ENCODE peak calls at places on chromosomes 3 and 15, in seven cellular contexts. D is heart left ventricle, Z is BE2C, Y is spleen, V is thoracic aorta, H is heart right ventricle, W is right lobe of liver. S is an unnamed sample.

GRCh38 chr3:101216710-101217457 is 103.5 kb downstream of the IMPG2 start:
- DNase-seq in D (no peak), Z (no peak), Y (no peak), V (peak; percentile 21), H (peak; percentile 13), W (no peak), S (peak; percentile 44)

GRCh38 chr3:186425788-186426730 is 64.0 kb upstream of the DGKG start:
- DNase-seq in D (no peak), Z (no peak), Y (no peak), V (no peak), H (no peak), W (no peak), S (no peak)

GRCh38 chr3:52144034-52144795 is 10.0 kb downstream of the POC1A start:
- DNase-seq in D (peak; percentile 86), Z (peak; percentile 88), Y (peak; percentile 94), V (peak; percentile 74), H (peak; percentile 79), W (peak; percentile 82), S (peak; percentile 89)

GRCh38 chr3:129064969-129065726 is 4.6 kb downstream of the GP9 start:
- DNase-seq in D (no peak), Z (no peak), Y (peak; percentile 33), V (no peak), H (no peak), W (no peak), S (peak; percentile 46)

GRCh38 chr3:43011638-43012037 is 32.5 kb downstream of the GASK1A start:
- DNase-seq in D (no peak), Z (no peak), Y (no peak), V (no peak), H (no peak), W (no peak), S (no peak)

GRCh38 chr3:148464246-148464645 is 233.5 kb upstream of the AGTR1 start:
- DNase-seq in D (no peak), Z (no peak), Y (no peak), V (no peak), H (no peak), W (no peak), S (no peak)

GRCh38 chr15:40936709-40937666 is 7.8 kb downstream of the DLL4 start:
- DNase-seq in D (no peak), Z (no peak), Y (no peak), V (no peak), H (no peak), W (no peak), S (no peak)

GRCh38 chr3:193335031-193335430 is 43.5 kb downstream of the ATP13A5 start:
- DNase-seq in D (no peak), Z (no peak), Y (no peak), V (no peak), H (no peak), W (no peak), S (no peak)

GRCh38 chr15:48720646-48721045 is 75.1 kb upstream of the FBN1 start:
- DNase-seq in D (no peak), Z (no peak), Y (no peak), V (no peak), H (no peak), W (no peak), S (no peak)

GRCh38 chr3:25453521-25454410 is 25.7 kb downstream of the RARB start:
- DNase-seq in D (no peak), Z (peak; percentile 24), Y (no peak), V (no peak), H (no peak), W (no peak), S (no peak)

GRCh38 chr3:194205675-194206133 is 69.8 kb downstream of the HES1 start:
- DNase-seq in D (no peak), Z (peak; percentile 71), Y (no peak), V (no peak), H (no peak), W (no peak), S (peak; percentile 52)

GRCh38 chr3:36525115-36525711 is 144.9 kb downstream of the STAC start:
- DNase-seq in D (no peak), Z (no peak), Y (no peak), V (no peak), H (no peak), W (no peak), S (no peak)

GRCh38 chr15:92800013-92800412 is 100.1 kb upstream of the CHD2 start:
- DNase-seq in D (no peak), Z (no peak), Y (peak; percentile 34), V (no peak), H (no peak), W (no peak), S (no peak)

GRCh38 chr3:66401157-66401550 is 99.7 kb downstream of the LRIG1 start:
- DNase-seq in D (no peak), Z (no peak), Y (no peak), V (no peak), H (no peak), W (no peak), S (no peak)

GRCh38 chr3:118884748-118885206 is 149.9 kb downstream of the IGSF11 start:
- DNase-seq in D (peak; percentile 56), Z (peak; percentile 86), Y (peak; percentile 89), V (peak; percentile 9), H (peak; percentile 75), W (peak; percentile 79), S (peak; percentile 71)

GRCh38 chr15:34010921-34011320 is 28.1 kb downstream of the AVEN start:
- DNase-seq in D (no peak), Z (no peak), Y (no peak), V (no peak), H (no peak), W (no peak), S (no peak)

GRCh38 chr3:39095778-39096177 is 11.6 kb downstream of the GORASP1 start:
- DNase-seq in D (no peak), Z (no peak), Y (no peak), V (no peak), H (no peak), W (no peak), S (no peak)

GRCh38 chr3:22012471-22012870 is 261.5 kb upstream of the ZNF385D start:
- DNase-seq in D (no peak), Z (no peak), Y (no peak), V (no peak), H (no peak), W (no peak), S (no peak)

GRCh38 chr3:46712191-46713047 is 5.2 kb downstream of the PRSS50 start:
- DNase-seq in D (peak; percentile 6), Z (no peak), Y (no peak), V (no peak), H (peak; percentile 7), W (no peak), S (peak; percentile 23)

GRCh38 chr3:178795349-178795748 is 259.1 kb downstream of the KCNMB2 start:
- DNase-seq in D (no peak), Z (no peak), Y (no peak), V (no peak), H (no peak), W (no peak), S (no peak)

GRCh38 chr3:32371466-32372212 is 20.0 kb upstream of the CMTM7 start:
- DNase-seq in D (no peak), Z (no peak), Y (no peak), V (no peak), H (no peak), W (no peak), S (no peak)

GRCh38 chr3:32374788-32375595 is 16.7 kb upstream of the CMTM7 start:
- DNase-seq in D (peak; percentile 60), Z (peak; percentile 53), Y (no peak), V (no peak), H (no peak), W (no peak), S (no peak)

GRCh38 chr3:32372213-32372490 is 19.5 kb upstream of the CMTM7 start:
- DNase-seq in D (no peak), Z (no peak), Y (no peak), V (no peak), H (no peak), W (no peak), S (no peak)

GRCh38 chr3:32375596-32375930 is 16.1 kb upstream of the CMTM7 start:
- DNase-seq in D (no peak), Z (no peak), Y (no peak), V (no peak), H (no peak), W (no peak), S (no peak)

DNA sequence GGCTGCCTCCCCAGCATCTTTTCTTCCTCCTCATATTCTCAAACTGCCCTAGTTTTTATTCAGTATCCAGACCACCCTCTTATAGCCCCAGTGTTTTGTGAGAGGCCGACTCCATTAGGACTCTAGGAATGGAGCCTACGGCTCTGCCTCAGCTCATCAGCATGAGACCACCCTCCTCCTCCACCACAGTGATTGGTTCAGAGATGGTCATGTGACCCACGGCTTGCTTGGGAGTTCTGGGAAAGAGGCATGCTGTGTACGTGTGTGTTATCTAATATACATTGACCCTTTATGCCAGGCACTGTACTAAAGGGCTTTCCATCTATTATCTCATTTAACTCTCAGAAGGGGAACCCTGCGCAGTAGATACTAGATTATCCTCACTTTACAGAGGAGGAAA is 17.8 kb upstream of the CMTM7 start:
- DNase-seq in D (no peak), Z (peak; percentile 13), Y (no peak), V (no peak), H (no peak), W (no peak), S (no peak)
- H3K4me1 ChIP-seq in D (no peaks in the 10 kb centered on the region), Z (no peaks in the 10 kb centered on the region), Y (peaks cover 10% of the 10 kb centered on the region), V (no peaks in the 10 kb centered on the region), H (no peaks in the 10 kb centered on the region), W (no peaks in the 10 kb centered on the region), S (no peaks in the 10 kb centered on the region)

DNA sequence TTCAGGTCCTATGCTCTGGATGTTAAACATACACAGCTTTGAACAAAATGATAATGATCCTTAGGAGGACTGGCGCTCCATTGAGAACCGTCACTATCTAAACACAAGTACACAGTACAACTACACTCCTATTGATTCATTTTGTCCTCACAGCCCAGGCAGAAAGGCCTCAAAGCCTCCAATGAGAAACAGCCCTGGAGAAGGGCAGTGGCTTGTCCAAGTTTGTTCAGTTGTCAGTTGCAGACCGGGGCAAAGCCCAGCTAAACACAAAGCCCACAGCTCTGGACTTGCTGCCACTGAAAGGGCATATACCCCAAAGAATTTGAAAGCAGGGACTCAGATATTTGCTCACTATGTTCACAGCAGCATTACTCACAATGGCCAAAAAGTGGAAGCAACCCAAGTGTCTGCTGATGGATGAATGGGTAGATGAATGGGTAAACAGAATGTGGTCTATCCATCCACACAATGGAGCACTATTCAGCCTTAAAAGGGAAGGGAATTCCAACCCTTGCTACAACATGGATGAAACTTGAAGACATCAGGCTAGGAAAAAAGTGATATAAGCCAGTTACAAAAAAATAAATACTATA is 34.7 kb downstream of the NUP210 start:
- DNase-seq in D (no peak), Z (no peak), Y (no peak), V (no peak), H (no peak), W (no peak), S (no peak)
- H3K4me3 ChIP-seq in D (no peak overlapping the region), Z (no peak overlapping the region), Y (no peak overlapping the region), V (no peak overlapping the region), H (no peak overlapping the region), W (no peak overlapping the region), S (no peak overlapping the region)

GRCh38 chr3:57157666-57158065 is 7.5 kb downstream of the IL17RD start:
- DNase-seq in D (no peak), Z (no peak), Y (no peak), V (no peak), H (no peak), W (no peak), S (no peak)
- H3K4me1 ChIP-seq in D (peaks cover 28% of the 10 kb centered on the region), Z (no peaks in the 10 kb centered on the region), Y (peaks cover 34% of the 10 kb centered on the region), V (peaks cover 40% of the 10 kb centered on the region), H (peaks cover 75% of the 10 kb centered on the region), W (no peaks in the 10 kb centered on the region), S (peaks cover 14% of the 10 kb centered on the region)

DNA sequence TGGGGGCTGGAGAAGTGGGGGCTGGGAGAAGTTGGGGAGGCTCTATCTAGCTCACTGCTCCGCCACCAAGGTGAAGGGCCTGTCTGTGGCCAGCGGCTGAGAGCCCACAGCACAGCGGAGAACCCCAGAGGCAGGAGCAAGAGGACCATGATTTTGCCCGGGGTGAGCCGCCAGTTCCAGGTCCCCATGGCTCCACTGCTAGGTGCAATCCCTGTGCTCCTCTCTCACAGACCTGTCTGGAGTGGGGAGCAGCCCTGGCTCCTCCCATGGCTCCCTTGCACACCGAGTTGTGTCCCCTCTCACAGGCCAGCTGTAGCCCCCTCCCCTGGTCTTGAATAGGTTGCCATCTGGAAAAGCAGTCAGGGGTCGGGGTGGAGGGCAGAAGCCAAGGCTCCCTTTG is 4.6 kb upstream of the NRROS start:
- DNase-seq in D (no peak), Z (no peak), Y (peak; percentile 75), V (no peak), H (no peak), W (no peak), S (no peak)
- H3K4me3 ChIP-seq in D (no peak overlapping the region), Z (no peak overlapping the region), Y (no peak overlapping the region), V (no peak overlapping the region), H (no peak overlapping the region), W (no peak overlapping the region), S (no peak overlapping the region)